ENCODE peak calls at places on chromosomes 3 and 15, in five cellular contexts. C is DMS 273 treated with DMSO at 0.1 percent for 48 hours; X is caudate nucleus; G is mesendoderm; N is effector CD4-positive, alpha-beta T cell. W is an unnamed sample.

GRCh38 chr3:101848754-101849713 is at the start of gene NFKBIZ:
- DNase-seq in C (peak; percentile 79), X (peak; percentile 81), G (peak; percentile 93), N (peak; percentile 87), W (peak; percentile 51)

GRCh38 chr3:49620728-49621127 is 53.4 kb upstream of the APEH start:
- DNase-seq in C (no peak), X (no peak), G (no peak), N (no peak), W (no peak)

GRCh38 chr3:102156426-102156825 is 278.4 kb upstream of the ZPLD1 start:
- DNase-seq in C (no peak), X (no peak), G (no peak), N (no peak), W (no peak)

GRCh38 chr3:172317984-172318383 is 130.3 kb downstream of the GHSR start:
- DNase-seq in C (peak; percentile 99), X (no peak), G (peak; percentile 73), N (no peak), W (peak; percentile 98)

GRCh38 chr15:83843511-83843910 is 189.6 kb downstream of the ADAMTSL3 start:
- DNase-seq in C (no peak), X (no peak), G (no peak), N (no peak), W (no peak)

GRCh38 chr3:37646865-37647264 is 214.8 kb upstream of the CTDSPL start:
- DNase-seq in C (no peak), X (no peak), G (no peak), N (no peak), W (no peak)

GRCh38 chr3:65376426-65376825 is 662.3 kb downstream of the MAGI1 start:
- DNase-seq in C (no peak), X (no peak), G (no peak), N (no peak), W (no peak)

GRCh38 chr3:186307594-186307993 is 54.4 kb downstream of the DGKG start:
- DNase-seq in C (no peak), X (no peak), G (peak; percentile 31), N (no peak), W (no peak)

GRCh38 chr3:46664188-46664970 is 29.1 kb downstream of the ALS2CL start:
- DNase-seq in C (no peak), X (no peak), G (no peak), N (no peak), W (no peak)

GRCh38 chr15:65085990-65086679 is 9.6 kb downstream of the KBTBD13 start:
- DNase-seq in C (no peak), X (no peak), G (peak; percentile 78), N (no peak), W (peak; percentile 30)

GRCh38 chr3:184399410-184399809 is 19.6 kb downstream of the CHRD start:
- DNase-seq in C (no peak), X (no peak), G (peak; percentile 46), N (no peak), W (no peak)

GRCh38 chr15:76930831-76931396 is 635 bp upstream of the RCN2 start:
- DNase-seq in C (no peak), X (no peak), G (no peak), N (no peak), W (peak; percentile 39)

GRCh38 chr3:141949394-141949793 is 73.0 kb downstream of the ATP1B3 start:
- DNase-seq in C (no peak), X (no peak), G (no peak), N (no peak), W (no peak)

GRCh38 chr3:30502742-30503073 is 103.7 kb upstream of the TGFBR2 start:
- DNase-seq in C (no peak), X (no peak), G (no peak), N (no peak), W (no peak)

GRCh38 chr3:194518652-194519051 is 31.9 kb upstream of the ATP13A3 start:
- DNase-seq in C (no peak), X (no peak), G (no peak), N (no peak), W (no peak)

GRCh38 chr15:80191897-80192595 is 39.2 kb downstream of the FAH start:
- DNase-seq in C (no peak), X (no peak), G (no peak), N (no peak), W (no peak)

GRCh38 chr15:89018235-89018634 is 70.0 kb upstream of the ABHD2 start:
- DNase-seq in C (no peak), X (no peak), G (no peak), N (no peak), W (no peak)

GRCh38 chr15:60001642-60002527 is 2.2 kb upstream of the FOXB1 start:
- DNase-seq in C (no peak), X (no peak), G (no peak), N (no peak), W (peak; percentile 26)

GRCh38 chr3:15754047-15754446 is 43.7 kb downstream of the ANKRD28 start:
- DNase-seq in C (no peak), X (no peak), G (no peak), N (no peak), W (no peak)

GRCh38 chr3:107221856-107222255 is 155.4 kb upstream of the CCDC54 start:
- DNase-seq in C (no peak), X (no peak), G (no peak), N (no peak), W (no peak)

GRCh38 chr15:35089556-35089955 is 4.5 kb upstream of the NANOGP8 start:
- DNase-seq in C (no peak), X (no peak), G (no peak), N (no peak), W (no peak)

GRCh38 chr3:123335007-123335670 is 113.8 kb downstream of the ADCY5 start:
- DNase-seq in C (no peak), X (no peak), G (no peak), N (no peak), W (no peak)

GRCh38 chr3:197425485-197426131 is 127.2 kb upstream of the DLG1 start:
- DNase-seq in C (no peak), X (no peak), G (no peak), N (no peak), W (no peak)

GRCh38 chr15:88882745-88883144 is 12.6 kb downstream of the HAPLN3 start:
- DNase-seq in C (no peak), X (no peak), G (peak; percentile 58), N (no peak), W (no peak)

GRCh38 chr15:67570875-67571642 is 28.6 kb downstream of the MAP2K5 start:
- DNase-seq in C (no peak), X (no peak), G (no peak), N (no peak), W (no peak)

GRCh38 chr3:35291837-35292236 is 347.5 kb upstream of the ARPP21 start:
- DNase-seq in C (no peak), X (no peak), G (peak; percentile 46), N (no peak), W (peak; percentile 2)

GRCh38 chr3:50251220-50251619 is 15.2 kb downstream of the GNAI2 start:
- DNase-seq in C (no peak), X (no peak), G (no peak), N (no peak), W (no peak)

GRCh38 chr3:64214697-64215018 is 10.6 kb downstream of the PRICKLE2 start:
- DNase-seq in C (no peak), X (no peak), G (no peak), N (no peak), W (no peak)

GRCh38 chr3:137110392-137110996 is 152.7 kb downstream of the IL20RB start:
- DNase-seq in C (peak; percentile 49), X (no peak), G (peak; percentile 57), N (no peak), W (peak; percentile 70)

W was measured in NCI-H524.